ENCODE peak calls at places on chromosomes 4 and X, in ten cellular contexts. I is activated CD4-positive, alpha-beta T cell treated with anti-CD3 and anti-CD28 coated beads, Interleukin-2, amount 50 U/mL, for 4 hours; U is progenitor cell of endocrine pancreas; P is globus pallidus; E is Daoy; J is hippocampal formation; K is NCI-H1930; S is effector CD4-positive, alpha-beta T cell; H is occipital lobe; B is keratinocyte. W is an unnamed sample.

GRCh38 chr4:164621886-164622521 is 131.9 kb upstream of the SMIM31 start:
- DNase-seq in E (no peak), K (no peak), P (no peak), U (no peak), I (no peak), J (no peak), H (no peak), S (no peak), B (peak), W (no peak)

GRCh38 chrX:68432648-68433047 is 647 bp downstream of the OPHN1 start:
- DNase-seq in P (no peak), I (no peak), U (no peak), E (peak), K (no peak), H (no peak), S (no peak), J (no peak), B (no peak), W (no peak)

GRCh38 chr4:55636622-55636999 is 513 bp upstream of the NMU start:
- DNase-seq in K (no peak), I (no peak), U (no peak), J (no peak), P (no peak), B (no peak), H (peak), S (no peak), E (no peak), W (no peak)

GRCh38 chrX:18992829-18993228 is 8.9 kb upstream of the PHKA2 start:
- DNase-seq in H (no peak), K (no peak), E (no peak), P (no peak), S (no peak), I (no peak), U (no peak), B (no peak), J (no peak), W (no peak)

GRCh38 chrX:1749499-1749898 is 134.6 kb downstream of the ASMT start:
- DNase-seq in K (no peak), S (no peak), H (no peak), I (no peak), E (no peak), U (no peak), B (no peak), P (no peak), J (no peak), W (no peak)

GRCh38 chrX:68693481-68694410 is 46.3 kb downstream of the STARD8 start:
- DNase-seq in B (no peak), K (no peak), H (peak), P (peak), J (no peak), S (no peak), I (no peak), U (peak), E (peak), W (no peak)

GRCh38 chr4:24282446-24282845 is 301.9 kb downstream of the DHX15 start:
- DNase-seq in S (no peak), I (no peak), K (no peak), J (no peak), P (no peak), E (no peak), B (no peak), U (no peak), H (no peak), W (no peak)

GRCh38 chrX:65551489-65552339 is 17.1 kb upstream of the LAS1L start:
- DNase-seq in S (no peak), H (no peak), I (no peak), U (no peak), P (no peak), B (no peak), K (no peak), J (no peak), E (no peak), W (no peak)

GRCh38 chr4:13547563-13548041 is 3.3 kb upstream of the NKX3-2 start:
- DNase-seq in K (peak), P (no peak), S (no peak), J (no peak), H (no peak), I (no peak), E (peak), B (no peak), U (no peak), W (no peak)

GRCh38 chr4:88054909-88055308 is 47.5 kb downstream of the PKD2 start:
- DNase-seq in I (no peak), K (no peak), B (no peak), U (no peak), P (peak), E (peak), J (no peak), H (no peak), S (no peak), W (no peak)

GRCh38 chr4:55947912-55948725 is 626 bp upstream of the CEP135 start:
- DNase-seq in J (peak), B (peak), I (peak), E (peak), H (no peak), K (no peak), S (peak), P (peak), U (no peak), W (no peak)

GRCh38 chrX:57447856-57448255 is 144.0 kb upstream of the ZXDB start:
- DNase-seq in U (no peak), H (no peak), S (no peak), J (no peak), E (no peak), P (no peak), I (no peak), B (no peak), K (no peak), W (no peak)

GRCh38 chr4:122309988-122310626 is 68.7 kb upstream of the ADAD1 start:
- DNase-seq in J (peak), P (peak), H (no peak), B (no peak), I (no peak), U (no peak), S (no peak), E (no peak), K (no peak), W (no peak)

GRCh38 chr4:142913461-142914030 is 67.4 kb upstream of the INPP4B start:
- DNase-seq in P (no peak), S (no peak), E (no peak), U (no peak), B (no peak), J (no peak), H (no peak), I (no peak), K (no peak), W (no peak)

GRCh38 chr4:185096032-185096653 is 46.9 kb upstream of the SLC25A4 start:
- DNase-seq in K (no peak), H (no peak), U (no peak), E (peak), S (no peak), I (no peak), B (no peak), P (peak), J (peak), W (no peak)

GRCh38 chrX:141947350-141947749 is 43.7 kb downstream of the MAGEC1 start:
- DNase-seq in S (no peak), E (no peak), B (no peak), J (no peak), H (no peak), U (no peak), P (no peak), I (no peak), K (no peak), W (no peak)

GRCh38 chr4:106809083-106809482 is 227.0 kb downstream of the DKK2 start:
- DNase-seq in E (no peak), B (no peak), I (no peak), K (no peak), P (peak), U (no peak), S (no peak), H (no peak), J (peak), W (no peak)